ENCODE peak calls at places on chromosome 21, in four cellular contexts. X, G, E and V are unnamed samples.

GRCh38 chr21:25461730-25462129 is 145.6 kb downstream of the MRPL39 start:
- DNase-seq in X (no peak), G (no peak), E (no peak), V (no peak)

GRCh38 chr21:39867198-39867650 is at the start of gene PCP4:
- DNase-seq in X (peak), G (no peak), E (peak), V (peak)

GRCh38 chr21:16536661-16537359 is 807.0 kb downstream of the USP25 start:
- DNase-seq in X (no peak), G (no peak), E (no peak), V (no peak)

GRCh38 chr21:14993072-14993471 is 71.7 kb downstream of the NRIP1 start:
- DNase-seq in X (no peak), G (no peak), E (no peak), V (no peak)

GRCh38 chr21:25691931-25692330 is 42.8 kb downstream of the ATP5PF start:
- DNase-seq in X (no peak), G (no peak), E (no peak), V (no peak)

GRCh38 chr21:37164742-37165141 is 91.7 kb downstream of the TTC3 start:
- DNase-seq in X (no peak), G (no peak), E (no peak), V (no peak)

GRCh38 chr21:15539376-15539775 is 190.4 kb upstream of the USP25 start:
- DNase-seq in X (no peak), G (no peak), E (no peak), V (no peak)

GRCh38 chr21:28743723-28744122 is 249.0 kb downstream of the LTN1 start:
- DNase-seq in X (no peak), G (no peak), E (no peak), V (no peak)

GRCh38 chr21:27799861-27800260 is 833.0 kb upstream of the ADAMTS5 start:
- DNase-seq in X (no peak), G (no peak), E (no peak), V (no peak)

GRCh38 chr21:46189959-46190490 is 5.8 kb upstream of the SPATC1L start:
- DNase-seq in X (no peak), G (no peak), E (no peak), V (no peak)

GRCh38 chr21:26061437-26061836 is 109.1 kb downstream of the APP start:
- DNase-seq in X (no peak), G (no peak), E (no peak), V (peak)

GRCh38 chr21:40404319-40404906 is 442.5 kb downstream of the DSCAM start:
- DNase-seq in X (no peak), G (no peak), E (no peak), V (no peak)

GRCh38 chr21:25563399-25564116 is 43.7 kb downstream of the MRPL39 start:
- DNase-seq in X (no peak), G (peak), E (no peak), V (peak)

GRCh38 chr21:29190920-29191319 is 60.5 kb downstream of the MAP3K7CL start:
- DNase-seq in X (no peak), G (no peak), E (no peak), V (no peak)

GRCh38 chr21:25240974-25241373 is 366.3 kb downstream of the MRPL39 start:
- DNase-seq in X (no peak), G (no peak), E (no peak), V (no peak)

GRCh38 chr21:27580276-27580675 is 613.4 kb upstream of the ADAMTS5 start:
- DNase-seq in X (no peak), G (no peak), E (no peak), V (no peak)

GRCh38 chr21:46606427-46606813 is 1.5 kb upstream of the S100B start:
- DNase-seq in X (no peak), G (no peak), E (no peak), V (no peak)

GRCh38 chr21:32096411-32096810 is 182.4 kb downstream of the MIS18A start:
- DNase-seq in X (peak), G (no peak), E (peak), V (peak)

GRCh38 chr21:31045841-31046240 is 7.6 kb upstream of the KRTAP19-8 start:
- DNase-seq in X (no peak), G (no peak), E (no peak), V (no peak)

GRCh38 chr21:37787456-37787855 is 128.8 kb downstream of the KCNJ6 start:
- DNase-seq in X (no peak), G (no peak), E (no peak), V (no peak)

GRCh38 chr21:46384556-46384955 is 60.6 kb downstream of the PCNT start:
- DNase-seq in X (no peak), G (no peak), E (no peak), V (no peak)

GRCh38 chr21:46183910-46184624 is at the start of gene SPATC1L:
- DNase-seq in X (peak), G (peak), E (peak), V (no peak)

GRCh38 chr21:43600642-43601397 is 58.5 kb downstream of the HSF2BP start:
- DNase-seq in X (no peak), G (no peak), E (no peak), V (no peak)

GRCh38 chr21:29335720-29336119 is 37.0 kb downstream of the BACH1 start:
- DNase-seq in X (no peak), G (no peak), E (no peak), V (no peak)

GRCh38 chr21:37490084-37490483 is 123.5 kb downstream of the DYRK1A start:
- DNase-seq in X (no peak), G (no peak), E (no peak), V (no peak)

GRCh38 chr21:28325618-28326017 is 667.1 kb downstream of the LTN1 start:
- DNase-seq in X (no peak), G (no peak), E (no peak), V (no peak)

GRCh38 chr21:46562964-46563607 is 41.8 kb downstream of the S100B start:
- DNase-seq in X (no peak), G (no peak), E (no peak), V (peak)

GRCh38 chr21:28580585-28580984 is 412.1 kb downstream of the LTN1 start:
- DNase-seq in X (no peak), G (no peak), E (no peak), V (no peak)

GRCh38 chr21:15616864-15617574 is 112.8 kb upstream of the USP25 start:
- DNase-seq in X (no peak), G (no peak), E (no peak), V (no peak)

GRCh38 chr21:32062591-32063227 is 189.9 kb downstream of the HUNK start:
- DNase-seq in X (no peak), G (no peak), E (no peak), V (no peak)

GRCh38 chr21:31394309-31394708 is 50.2 kb upstream of the TIAM1 start:
- DNase-seq in X (no peak), G (no peak), E (no peak), V (no peak)

GRCh38 chr21:14754259-14754604 is 208.1 kb upstream of the SAMSN1 start:
- DNase-seq in X (no peak), G (no peak), E (no peak), V (no peak)

GRCh38 chr21:36718951-36719501 is 20.1 kb downstream of the SIM2 start:
- DNase-seq in X (no peak), G (no peak), E (no peak), V (no peak)

GRCh38 chr21:35401476-35401875 is 352.4 kb upstream of the RUNX1 start:
- DNase-seq in X (no peak), G (no peak), E (no peak), V (no peak)
- TF ChIP-seq SPI1 in X (no peak), G (no peak), E (no peak), V (no peak)

GRCh38 chr21:45129231-45129923 is 55.0 kb downstream of the ADARB1 start:
- DNase-seq in X (no peak), G (no peak), E (peak), V (no peak)

GRCh38 chr21:45131537-45131999 is 57.2 kb downstream of the ADARB1 start:
- DNase-seq in X (no peak), G (no peak), E (no peak), V (no peak)

GRCh38 chr21:45127937-45128336 is 53.6 kb downstream of the ADARB1 start:
- DNase-seq in X (no peak), G (no peak), E (no peak), V (no peak)

GRCh38 chr21:45128613-45129226 is 54.3 kb downstream of the ADARB1 start:
- DNase-seq in X (no peak), G (no peak), E (no peak), V (peak)

GRCh38 chr21:45130324-45130774 is 56.0 kb downstream of the ADARB1 start:
- DNase-seq in X (peak), G (no peak), E (no peak), V (peak)
- TF ChIP-seq SPI1 in X (no peak), G (no peak), E (no peak), V (no peak)

GRCh38 chr21:42291751-42292562 is 23.3 kb downstream of the TFF3 start:
- DNase-seq in X (no peak), G (no peak), E (no peak), V (no peak)
- TF ChIP-seq SPI1 in X (no peak), G (no peak), E (no peak), V (no peak)

GRCh38 chr21:42232176-42232825 is 13.4 kb downstream of the ABCG1 start:
- DNase-seq in X (no peak), G (no peak), E (no peak), V (no peak)
- TF ChIP-seq SPI1 in X (no peak), G (no peak), E (no peak), V (no peak)

GRCh38 chr21:35476616-35477395 is 427.7 kb upstream of the RUNX1 start:
- DNase-seq in X (no peak), G (no peak), E (no peak), V (no peak)

GRCh38 chr21:35477622-35478021 is 428.5 kb upstream of the RUNX1 start:
- DNase-seq in X (no peak), G (no peak), E (no peak), V (no peak)

GRCh38 chr21:35473496-35473895 is 424.4 kb upstream of the RUNX1 start:
- DNase-seq in X (no peak), G (no peak), E (no peak), V (no peak)

GRCh38 chr21:35475768-35476167 is 426.7 kb upstream of the RUNX1 start:
- DNase-seq in X (no peak), G (no peak), E (no peak), V (peak)

DNA sequence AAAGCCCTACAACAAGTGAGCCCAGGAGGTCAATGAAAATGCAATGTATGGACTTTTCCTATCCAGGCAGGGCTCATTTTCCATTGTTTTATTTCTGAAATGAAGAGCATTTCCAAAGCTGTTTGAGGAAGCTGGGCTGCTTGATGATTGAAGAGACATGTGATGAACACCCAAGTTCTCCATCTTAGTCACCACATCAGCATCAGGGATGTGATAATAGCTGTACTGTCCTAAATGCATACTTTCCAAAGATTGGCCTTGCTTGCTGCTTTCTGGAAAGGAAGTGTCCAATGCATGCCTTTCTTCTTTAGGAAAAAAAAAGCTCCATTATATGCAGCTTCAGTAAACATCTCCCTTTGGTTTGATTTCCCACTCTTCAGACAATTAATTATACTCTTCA is 425.9 kb upstream of the RUNX1 start:
- DNase-seq in X (no peak), G (no peak), E (no peak), V (no peak)
- TF ChIP-seq SPI1 in X (no peak), G (no peak), E (no peak), V (no peak)

GRCh38 chr21:33478858-33479678 is 706 bp downstream of the TMEM50B start:
- DNase-seq in X (peak), G (no peak), E (peak), V (peak)
- TF ChIP-seq SPI1 in X (no peak), G (no peak), E (no peak), V (no peak)

GRCh38 chr21:41765393-41765950 is 1.4 kb downstream of the RIPK4 start:
- DNase-seq in X (no peak), G (no peak), E (no peak), V (no peak)
- TF ChIP-seq SPI1 in X (no peak), G (no peak), E (no peak), V (no peak)

GRCh38 chr21:42374457-42374856 is 8.1 kb upstream of the TFF1 start:
- DNase-seq in X (no peak), G (no peak), E (no peak), V (no peak)

GRCh38 chr21:42373908-42374455 is 7.6 kb upstream of the TFF1 start:
- DNase-seq in X (no peak), G (no peak), E (no peak), V (no peak)

GRCh38 chr21:42370894-42371654 is 4.7 kb upstream of the TFF1 start:
- DNase-seq in X (no peak), G (no peak), E (peak), V (no peak)

GRCh38 chr21:42375141-42375905 is 9.0 kb upstream of the TFF1 start:
- DNase-seq in X (no peak), G (no peak), E (no peak), V (no peak)

DNA sequence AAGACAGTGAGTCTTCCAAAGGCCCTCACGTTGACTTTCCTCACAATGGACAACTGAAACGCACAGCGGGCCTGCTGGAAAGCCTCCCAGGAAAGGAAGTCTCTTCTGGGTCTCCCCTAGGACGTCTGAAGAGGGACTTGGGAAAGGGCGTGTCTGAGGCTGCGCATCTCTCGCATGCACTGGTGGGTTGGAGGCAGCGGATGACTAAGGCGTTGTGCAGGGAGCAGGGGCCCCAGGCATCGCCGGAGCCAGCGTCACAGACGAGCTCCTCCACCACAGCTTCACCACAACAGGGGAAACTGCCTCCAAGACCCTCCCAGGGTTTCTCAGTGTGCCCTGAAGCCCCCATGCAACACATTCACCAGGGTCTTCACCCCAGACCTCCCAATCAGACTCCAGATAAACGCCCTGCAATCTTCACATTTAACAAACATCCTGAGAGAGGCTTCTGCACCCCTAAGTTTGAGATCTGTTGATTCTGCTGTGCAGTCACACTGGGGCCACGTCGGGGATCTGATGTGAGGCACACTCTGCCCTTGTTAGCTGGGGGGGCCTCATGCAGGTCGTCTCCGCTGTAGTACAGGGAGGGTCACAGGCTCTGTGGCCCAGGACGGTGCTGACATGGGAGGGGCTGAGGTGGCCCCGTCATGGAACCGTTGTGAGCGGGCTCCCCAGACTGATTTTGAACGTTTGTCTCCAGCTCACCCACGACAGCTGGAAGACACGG is 7.0 kb upstream of the TFF1 start:
- DNase-seq in X (no peak), G (no peak), E (peak), V (no peak)
- TF ChIP-seq SPI1 in X (no peak), G (no peak), E (no peak), V (no peak)